ENCODE peak calls at places on chromosomes 11 and 22, in eight cellular contexts. One of them, this sample, is unnamed.

GRCh38 chr22:30430933-30431332 is 5.4 kb downstream of the MTFP1 start:
- DNase-seq in IMR-90: no peak
- DNase-seq in PC-3: no peak
- DNase-seq in A549: peak
- DNase-seq in transverse colon: no peak
- DNase-seq in GM23338: peak
- DNase-seq in progenitor cell of endocrine pancreas: no peak
- DNase-seq in bronchial epithelial cell: no peak
- DNase-seq in this sample: no peak

GRCh38 chr11:117823294-117823940 is 1.1 kb downstream of the FXYD2 start:
- DNase-seq in IMR-90: no peak
- DNase-seq in A549: peak
- DNase-seq in progenitor cell of endocrine pancreas: no peak
- DNase-seq in bronchial epithelial cell: no peak
- DNase-seq in PC-3: no peak
- DNase-seq in GM23338: no peak
- DNase-seq in transverse colon: peak
- DNase-seq in this sample: no peak

GRCh38 chr11:132586801-132587200 is 945.5 kb downstream of the OPCML start:
- DNase-seq in bronchial epithelial cell: no peak
- DNase-seq in transverse colon: no peak
- DNase-seq in IMR-90: peak
- DNase-seq in GM23338: no peak
- DNase-seq in PC-3: no peak
- DNase-seq in progenitor cell of endocrine pancreas: no peak
- DNase-seq in A549: no peak
- DNase-seq in this sample: no peak

GRCh38 chr22:45455212-45455611 is 41.7 kb downstream of the RIBC2 start:
- DNase-seq in bronchial epithelial cell: no peak
- DNase-seq in PC-3: no peak
- DNase-seq in progenitor cell of endocrine pancreas: no peak
- DNase-seq in IMR-90: no peak
- DNase-seq in transverse colon: no peak
- DNase-seq in GM23338: no peak
- DNase-seq in A549: no peak
- DNase-seq in this sample: no peak

GRCh38 chr22:22823126-22823804 is 64.4 kb upstream of the IGLL5 start:
- DNase-seq in GM23338: no peak
- DNase-seq in progenitor cell of endocrine pancreas: no peak
- DNase-seq in transverse colon: no peak
- DNase-seq in IMR-90: no peak
- DNase-seq in PC-3: no peak
- DNase-seq in bronchial epithelial cell: no peak
- DNase-seq in A549: no peak
- DNase-seq in this sample: no peak

GRCh38 chr22:43406186-43406790 is 5.5 kb upstream of the MPPED1 start:
- DNase-seq in bronchial epithelial cell: no peak
- DNase-seq in A549: no peak
- DNase-seq in GM23338: no peak
- DNase-seq in transverse colon: no peak
- DNase-seq in progenitor cell of endocrine pancreas: no peak
- DNase-seq in PC-3: no peak
- DNase-seq in IMR-90: no peak
- DNase-seq in this sample: no peak

GRCh38 chr11:131606936-131607335 is 236.5 kb downstream of the NTM start:
- DNase-seq in IMR-90: no peak
- DNase-seq in progenitor cell of endocrine pancreas: no peak
- DNase-seq in bronchial epithelial cell: no peak
- DNase-seq in PC-3: no peak
- DNase-seq in GM23338: no peak
- DNase-seq in transverse colon: no peak
- DNase-seq in A549: no peak
- DNase-seq in this sample: no peak

GRCh38 chr11:3169235-3169951 is 4.3 kb upstream of the OSBPL5 start:
- DNase-seq in transverse colon: peak
- DNase-seq in A549: peak
- DNase-seq in bronchial epithelial cell: peak
- DNase-seq in PC-3: peak
- DNase-seq in IMR-90: peak
- DNase-seq in progenitor cell of endocrine pancreas: no peak
- DNase-seq in GM23338: peak
- DNase-seq in this sample: no peak

GRCh38 chr11:41189711-41190477 is 269.6 kb downstream of the LRRC4C start:
- DNase-seq in PC-3: no peak
- DNase-seq in A549: no peak
- DNase-seq in bronchial epithelial cell: no peak
- DNase-seq in IMR-90: no peak
- DNase-seq in GM23338: no peak
- DNase-seq in progenitor cell of endocrine pancreas: no peak
- DNase-seq in transverse colon: no peak
- DNase-seq in this sample: no peak

GRCh38 chr11:1840780-1841480 is 2.1 kb downstream of the TNNI2 start:
- DNase-seq in IMR-90: no peak
- DNase-seq in progenitor cell of endocrine pancreas: no peak
- DNase-seq in bronchial epithelial cell: no peak
- DNase-seq in transverse colon: no peak
- DNase-seq in GM23338: no peak
- DNase-seq in PC-3: no peak
- DNase-seq in A549: no peak
- DNase-seq in this sample: no peak

GRCh38 chr22:42305967-42306366 is 35.5 kb upstream of the TCF20 start:
- DNase-seq in A549: no peak
- DNase-seq in bronchial epithelial cell: no peak
- DNase-seq in PC-3: no peak
- DNase-seq in IMR-90: no peak
- DNase-seq in progenitor cell of endocrine pancreas: no peak
- DNase-seq in transverse colon: no peak
- DNase-seq in GM23338: no peak
- DNase-seq in this sample: no peak

GRCh38 chr22:31893460-31893859 is 50.9 kb upstream of the YWHAH start:
- DNase-seq in transverse colon: no peak
- DNase-seq in progenitor cell of endocrine pancreas: no peak
- DNase-seq in IMR-90: no peak
- DNase-seq in PC-3: no peak
- DNase-seq in bronchial epithelial cell: no peak
- DNase-seq in GM23338: no peak
- DNase-seq in A549: no peak
- DNase-seq in this sample: no peak

GRCh38 chr22:31681625-31682345 is 19.8 kb upstream of the PISD start:
- DNase-seq in progenitor cell of endocrine pancreas: no peak
- DNase-seq in IMR-90: peak
- DNase-seq in bronchial epithelial cell: no peak
- DNase-seq in A549: no peak
- DNase-seq in GM23338: no peak
- DNase-seq in PC-3: no peak
- DNase-seq in transverse colon: no peak
- DNase-seq in this sample: no peak

DNA sequence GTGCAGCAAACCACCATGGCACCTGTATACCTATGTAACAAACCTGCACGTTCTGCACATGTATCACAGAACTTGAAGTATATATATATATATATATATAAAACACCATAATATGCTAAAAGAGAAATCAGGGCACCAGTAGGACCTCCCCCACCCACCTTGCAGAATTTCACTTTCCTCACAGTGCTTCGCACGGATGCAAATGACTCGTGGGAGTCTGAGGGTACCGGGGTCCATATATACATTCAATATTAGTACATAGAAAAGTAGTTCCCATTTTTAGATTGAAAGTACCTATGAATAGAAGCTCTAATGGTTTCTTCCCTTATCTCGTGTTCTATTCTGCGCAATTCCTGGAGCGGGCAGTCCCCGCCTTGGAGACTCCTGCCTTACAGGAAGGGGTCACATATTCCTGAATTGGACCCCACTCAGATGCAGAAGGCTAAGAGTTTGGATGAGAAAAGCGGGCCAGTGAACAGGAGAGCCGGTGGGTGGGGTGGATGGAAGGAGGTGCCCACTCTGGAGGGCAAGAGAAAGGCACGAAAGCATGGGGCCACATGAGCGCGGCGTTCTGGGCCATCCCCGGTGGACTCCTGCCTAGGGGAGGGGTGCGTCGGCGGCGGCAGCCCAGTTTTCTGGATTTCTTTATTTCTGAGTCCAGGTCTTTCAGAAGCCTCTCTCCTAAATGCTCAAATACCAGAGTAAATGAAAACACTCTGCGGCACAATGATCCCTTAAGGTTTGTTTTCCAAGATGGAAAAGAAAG is 136.3 kb downstream of the ETS1 start:
- DNase-seq in GM23338: no peak
- DNase-seq in progenitor cell of endocrine pancreas: no peak
- DNase-seq in PC-3: no peak
- DNase-seq in transverse colon: no peak
- DNase-seq in A549: no peak
- DNase-seq in bronchial epithelial cell: no peak
- DNase-seq in IMR-90: no peak
- DNase-seq in this sample: no peak
- TF ChIP-seq CTCF in GM23338: no peak
- TF ChIP-seq CTCF in progenitor cell of endocrine pancreas: no peak
- TF ChIP-seq CTCF in PC-3: no peak
- TF ChIP-seq CTCF in transverse colon: no peak
- TF ChIP-seq CTCF in A549: no peak
- TF ChIP-seq CTCF in bronchial epithelial cell: no peak
- TF ChIP-seq CTCF in IMR-90: no peak
- TF ChIP-seq CTCF in this sample: no peak

GRCh38 chr22:35341090-35341874 is 39.6 kb upstream of the HMOX1 start:
- DNase-seq in IMR-90: no peak
- DNase-seq in bronchial epithelial cell: no peak
- DNase-seq in PC-3: no peak
- DNase-seq in A549: no peak
- DNase-seq in progenitor cell of endocrine pancreas: no peak
- DNase-seq in transverse colon: no peak
- DNase-seq in GM23338: no peak
- DNase-seq in this sample: no peak

GRCh38 chr22:35335468-35335867 is 35.8 kb downstream of the TOM1 start:
- DNase-seq in A549: no peak
- DNase-seq in progenitor cell of endocrine pancreas: no peak
- DNase-seq in IMR-90: no peak
- DNase-seq in PC-3: no peak
- DNase-seq in GM23338: no peak
- DNase-seq in bronchial epithelial cell: no peak
- DNase-seq in transverse colon: no peak
- DNase-seq in this sample: no peak

GRCh38 chr22:35335936-35336781 is 36.5 kb downstream of the TOM1 start:
- DNase-seq in A549: no peak
- DNase-seq in GM23338: no peak
- DNase-seq in IMR-90: no peak
- DNase-seq in progenitor cell of endocrine pancreas: no peak
- DNase-seq in bronchial epithelial cell: no peak
- DNase-seq in PC-3: no peak
- DNase-seq in transverse colon: no peak
- DNase-seq in this sample: no peak

GRCh38 chr22:35334010-35334409 is 34.3 kb downstream of the TOM1 start:
- DNase-seq in transverse colon: no peak
- DNase-seq in GM23338: no peak
- DNase-seq in IMR-90: no peak
- DNase-seq in bronchial epithelial cell: no peak
- DNase-seq in A549: no peak
- DNase-seq in progenitor cell of endocrine pancreas: no peak
- DNase-seq in PC-3: no peak
- DNase-seq in this sample: no peak

DNA sequence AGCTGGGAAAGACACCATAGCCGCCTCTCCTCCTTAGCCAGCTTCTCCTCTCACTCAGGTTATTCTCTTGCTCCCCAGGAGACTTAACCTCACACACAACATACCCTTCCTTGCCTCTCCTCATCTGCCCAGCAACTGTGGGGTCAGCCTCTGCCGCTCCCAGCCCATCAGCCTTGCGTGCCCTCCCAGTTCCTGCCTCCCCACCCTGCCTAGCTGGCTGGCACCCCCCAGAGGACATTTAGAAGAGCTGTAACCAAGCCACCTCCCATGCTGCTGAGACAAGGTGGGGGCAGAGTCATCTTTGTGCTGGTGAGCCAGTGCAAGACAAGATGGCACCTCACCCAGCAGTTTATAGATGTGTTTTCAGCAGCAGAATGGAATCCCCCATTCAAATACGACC is 38.2 kb downstream of the TOM1 start:
- DNase-seq in GM23338: peak
- DNase-seq in transverse colon: no peak
- DNase-seq in IMR-90: no peak
- DNase-seq in bronchial epithelial cell: no peak
- DNase-seq in PC-3: no peak
- DNase-seq in progenitor cell of endocrine pancreas: no peak
- DNase-seq in A549: no peak
- DNase-seq in this sample: no peak
- TF ChIP-seq CTCF in GM23338: peak
- TF ChIP-seq CTCF in transverse colon: no peak
- TF ChIP-seq CTCF in IMR-90: no peak
- TF ChIP-seq CTCF in bronchial epithelial cell: no peak
- TF ChIP-seq CTCF in PC-3: peak
- TF ChIP-seq CTCF in progenitor cell of endocrine pancreas: no peak
- TF ChIP-seq CTCF in A549: no peak
- TF ChIP-seq CTCF in this sample: no peak

DNA sequence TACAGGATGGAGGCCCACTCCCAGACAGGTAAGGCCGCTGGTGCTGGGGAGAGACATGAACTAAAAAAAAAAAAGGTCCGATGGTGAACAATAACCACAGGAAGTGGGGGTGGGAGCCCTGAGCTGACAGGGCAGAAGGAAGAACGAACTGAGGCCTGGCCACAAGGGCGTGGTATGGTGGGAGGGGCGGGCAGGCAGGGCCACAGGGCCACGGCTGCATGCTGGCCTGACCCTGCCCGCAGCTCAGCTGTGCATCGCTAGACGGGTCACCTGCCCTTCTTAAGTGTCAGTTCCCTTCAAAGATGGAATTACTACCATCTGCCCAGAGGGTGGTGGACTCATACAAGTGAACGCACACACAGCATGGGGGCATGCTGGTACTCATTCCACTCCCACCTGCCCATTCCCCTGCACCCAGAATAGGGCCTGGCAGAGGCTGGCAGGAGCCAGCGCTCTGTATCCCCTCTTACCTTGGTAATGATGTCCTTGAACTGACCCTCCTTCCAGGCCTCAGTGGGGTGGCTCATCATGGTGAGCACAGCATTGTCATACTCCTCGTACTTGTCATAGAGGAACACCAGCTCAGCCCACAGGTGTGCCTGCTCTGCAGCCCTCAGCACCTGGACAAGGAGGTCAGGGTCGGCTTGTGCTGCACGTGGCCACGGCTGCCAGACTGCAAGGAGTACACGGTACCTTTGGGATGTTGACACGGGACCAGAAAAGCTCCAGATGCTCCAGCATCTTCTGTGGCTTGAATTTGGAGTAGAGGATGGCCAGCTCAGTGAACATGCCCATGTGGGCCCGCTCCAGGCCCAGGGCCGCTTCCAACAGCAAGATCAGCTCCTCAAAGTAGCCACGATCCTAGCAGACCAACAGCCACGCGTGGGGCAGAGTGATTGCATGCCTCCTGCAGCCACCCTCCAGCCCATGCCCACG is 17.5 kb upstream of the SLC25A1 start:
- DNase-seq in progenitor cell of endocrine pancreas: no peak
- DNase-seq in GM23338: no peak
- DNase-seq in bronchial epithelial cell: no peak
- DNase-seq in transverse colon: no peak
- DNase-seq in IMR-90: no peak
- DNase-seq in PC-3: no peak
- DNase-seq in A549: no peak
- DNase-seq in this sample: no peak
- TF ChIP-seq CTCF in progenitor cell of endocrine pancreas: no peak
- TF ChIP-seq CTCF in GM23338: no peak
- TF ChIP-seq CTCF in bronchial epithelial cell: no peak
- TF ChIP-seq CTCF in transverse colon: no peak
- TF ChIP-seq CTCF in IMR-90: no peak
- TF ChIP-seq CTCF in PC-3: no peak
- TF ChIP-seq CTCF in A549: no peak
- TF ChIP-seq CTCF in this sample: no peak

GRCh38 chr22:50221410-50222300 is 20.8 kb downstream of the SELENOO start:
- DNase-seq in PC-3: no peak
- DNase-seq in A549: no peak
- DNase-seq in bronchial epithelial cell: no peak
- DNase-seq in transverse colon: no peak
- DNase-seq in progenitor cell of endocrine pancreas: no peak
- DNase-seq in GM23338: no peak
- DNase-seq in IMR-90: no peak
- DNase-seq in this sample: no peak
- TF ChIP-seq CTCF in PC-3: no peak
- TF ChIP-seq CTCF in A549: no peak
- TF ChIP-seq CTCF in bronchial epithelial cell: peak
- TF ChIP-seq CTCF in transverse colon: no peak
- TF ChIP-seq CTCF in progenitor cell of endocrine pancreas: no peak
- TF ChIP-seq CTCF in GM23338: no peak
- TF ChIP-seq CTCF in IMR-90: peak
- TF ChIP-seq CTCF in this sample: no peak